ENCODE peak calls at places on chromosomes 11 and 22, in five cellular contexts. A is brain microvascular endothelial cell, L is EL, P is LoVo, N is AG09319. Y is an unnamed sample.

GRCh38 chr11:95516786-95517185 is 272.8 kb downstream of the FAM76B start:
- DNase-seq in A (no peak), L (no peak), P (no peak), N (no peak), Y (peak; percentile 70)

GRCh38 chr11:27097538-27097937 is 56.9 kb downstream of the BBOX1 start:
- DNase-seq in A (no peak), L (no peak), P (no peak), N (no peak), Y (no peak)

GRCh38 chr11:14541180-14541579 is 21.0 kb upstream of the PSMA1 start:
- DNase-seq in A (no peak), L (no peak), P (no peak), N (no peak), Y (no peak)

GRCh38 chr11:74819400-74819799 is 70.8 kb downstream of the RNF169 start:
- DNase-seq in A (peak; percentile 40), L (peak; percentile 62), P (no peak), N (no peak), Y (peak; percentile 36)

GRCh38 chr11:123145220-123145619 is 49.8 kb downstream of the CLMP start:
- DNase-seq in A (peak; percentile 57), L (peak; percentile 92), P (peak; percentile 71), N (peak; percentile 64), Y (no peak)

GRCh38 chr11:120431633-120432032 is 79.9 kb upstream of the GRIK4 start:
- DNase-seq in A (peak; percentile 62), L (peak; percentile 72), P (peak; percentile 32), N (no peak), Y (no peak)

GRCh38 chr11:76591416-76591815 is 79.1 kb downstream of the LRRC32 start:
- DNase-seq in A (no peak), L (no peak), P (no peak), N (no peak), Y (no peak)

GRCh38 chr11:115324569-115325432 is 179.4 kb downstream of the CADM1 start:
- DNase-seq in A (peak; percentile 42), L (peak; percentile 25), P (peak; percentile 63), N (peak; percentile 11), Y (peak; percentile 74)

GRCh38 chr11:32034149-32034548 is 56.7 kb upstream of the RCN1 start:
- DNase-seq in A (peak; percentile 99), L (peak; percentile 99), P (no peak), N (peak; percentile 70), Y (no peak)

GRCh38 chr11:94330789-94331188 is 26.4 kb downstream of the IZUMO1R start:
- DNase-seq in A (no peak), L (peak; percentile 12), P (no peak), N (no peak), Y (no peak)

GRCh38 chr11:33292306-33292705 is 35.1 kb downstream of the HIPK3 start:
- DNase-seq in A (no peak), L (no peak), P (no peak), N (no peak), Y (no peak)

GRCh38 chr11:122633219-122633829 is 22.2 kb upstream of the UBASH3B start:
- DNase-seq in A (peak; percentile 71), L (peak; percentile 70), P (peak; percentile 6), N (no peak), Y (peak; percentile 68)

GRCh38 chr11:67634366-67635230 is 4.9 kb upstream of the NUDT8 start:
- DNase-seq in A (no peak), L (no peak), P (no peak), N (no peak), Y (no peak)

GRCh38 chr11:87421422-87421821 is 383.7 kb downstream of the TMEM135 start:
- DNase-seq in A (peak; percentile 87), L (peak; percentile 86), P (peak; percentile 76), N (peak; percentile 64), Y (peak; percentile 73)

GRCh38 chr11:75715688-75716087 is 1.9 kb upstream of the MOGAT2 start:
- DNase-seq in A (no peak), L (no peak), P (no peak), N (no peak), Y (no peak)

GRCh38 chr11:1077033-1077416 is 2.4 kb downstream of the MUC2 start:
- DNase-seq in A (no peak), L (no peak), P (no peak), N (no peak), Y (no peak)

GRCh38 chr11:64835616-64836447 is 8.6 kb downstream of the CDC42BPG start:
- DNase-seq in A (no peak), L (no peak), P (no peak), N (no peak), Y (no peak)

GRCh38 chr11:33478111-33478573 is 221.0 kb downstream of the HIPK3 start:
- DNase-seq in A (no peak), L (no peak), P (no peak), N (no peak), Y (peak; percentile 11)

GRCh38 chr11:122071680-122072321 is 44.2 kb downstream of the BLID start:
- DNase-seq in A (no peak), L (no peak), P (no peak), N (no peak), Y (no peak)

GRCh38 chr22:48957987-48958321 is 869.7 kb downstream of the BRD1 start:
- DNase-seq in A (no peak), L (no peak), P (no peak), N (no peak), Y (no peak)

GRCh38 chr11:128365044-128365443 is 222.3 kb downstream of the ETS1 start:
- DNase-seq in A (peak; percentile 52), L (peak; percentile 66), P (peak; percentile 22), N (peak; percentile 70), Y (peak; percentile 78)

GRCh38 chr11:74493816-74494630 is 499 bp upstream of the LIPT2 start:
- DNase-seq in A (peak; percentile 12), L (peak; percentile 73), P (peak; percentile 49), N (no peak), Y (no peak)

GRCh38 chr11:113977701-113978100 is 2.8 kb downstream of the HTR3A start:
- DNase-seq in A (no peak), L (no peak), P (no peak), N (no peak), Y (no peak)